ENCODE peak calls at places on chromosomes 7 and 10, in five cellular contexts. F is cardiac muscle cell, P is aorta, B is upper lobe of left lung, L is lung. E is an unnamed sample. For H3K4me1, the result is how much of the 10 kb centered on the place peaks cover.

GRCh38 chr7:21568762-21569161 is 25.9 kb downstream of the DNAH11 start:
- DNase-seq in L (no peak), F (peak), P (no peak), B (no peak), E (no peak)

GRCh38 chr7:149580328-149580727 is 82.7 kb upstream of the ZNF746 start:
- DNase-seq in L (no peak), F (no peak), B (no peak), P (no peak), E (no peak)

GRCh38 chr7:116669769-116670168 is 2.2 kb upstream of the MET start:
- DNase-seq in B (no peak), L (no peak), P (no peak), F (no peak), E (no peak)

GRCh38 chr10:32985341-32985764 is 27.3 kb upstream of the ITGB1 start:
- DNase-seq in F (no peak), L (no peak), B (no peak), P (no peak), E (no peak)

GRCh38 chr7:36717596-36717995 is 6.7 kb downstream of the AOAH start:
- DNase-seq in P (no peak), L (no peak), B (no peak), F (no peak), E (no peak)

GRCh38 chr7:19122018-19122588 is 4.7 kb upstream of the TWIST1 start:
- DNase-seq in F (peak), B (no peak), P (no peak), L (no peak), E (no peak)

GRCh38 chr10:67401711-67402110 is 294.3 kb downstream of the CTNNA3 start:
- DNase-seq in P (no peak), L (no peak), F (no peak), B (no peak), E (no peak)

GRCh38 chr10:126584836-126585235 is 85.7 kb downstream of the C10orf90 start:
- DNase-seq in L (no peak), B (no peak), P (no peak), F (no peak), E (no peak)

GRCh38 chr10:43284341-43284910 is 17.6 kb upstream of the RASGEF1A start:
- DNase-seq in L (no peak), F (no peak), B (no peak), P (no peak), E (no peak)

GRCh38 chr10:128178319-128178937 is 52.2 kb upstream of the MKI67 start:
- DNase-seq in P (no peak), F (peak), L (no peak), B (no peak), E (no peak)
- H3K4me3 ChIP-seq in P (no peak), F (no peak), L (no peak), B (no peak), E (no peak)

GRCh38 chr7:131538791-131539179 is 17.6 kb downstream of the PODXL start:
- DNase-seq in L (no peak), P (peak), B (no peak), F (no peak), E (peak)
- H3K4me1 ChIP-seq in L (under half), P (under half), B (under half), F (under half), E (under half)

GRCh38 chr10:79392020-79392398 is 44.7 kb downstream of the PPIF start:
- DNase-seq in B (no peak), L (no peak), F (no peak), P (no peak), E (no peak)
- H3K27ac ChIP-seq in B (no peak), L (no peak), F (peak), P (no peak), E (peak)

GRCh38 chr10:88092975-88093374 is 229.6 kb downstream of the PTEN start:
- DNase-seq in F (no peak), P (no peak), L (no peak), B (no peak), E (peak)
- H3K4me3 ChIP-seq in F (no peak), P (no peak), L (no peak), B (no peak), E (no peak)

GRCh38 chr7:55127135-55127551 is 108.3 kb downstream of the EGFR start:
- DNase-seq in F (peak), L (no peak), P (no peak), B (no peak), E (no peak)

GRCh38 chr7:55128693-55129394 is 110.0 kb downstream of the EGFR start:
- DNase-seq in P (no peak), F (peak), L (no peak), B (no peak), E (peak)

GRCh38 chr7:55129409-55130078 is 110.7 kb downstream of the EGFR start:
- DNase-seq in P (no peak), F (peak), L (no peak), B (no peak), E (no peak)

GRCh38 chr7:55124989-55125875 is 106.4 kb downstream of the EGFR start:
- DNase-seq in B (no peak), L (no peak), F (no peak), P (no peak), E (peak)

DNA sequence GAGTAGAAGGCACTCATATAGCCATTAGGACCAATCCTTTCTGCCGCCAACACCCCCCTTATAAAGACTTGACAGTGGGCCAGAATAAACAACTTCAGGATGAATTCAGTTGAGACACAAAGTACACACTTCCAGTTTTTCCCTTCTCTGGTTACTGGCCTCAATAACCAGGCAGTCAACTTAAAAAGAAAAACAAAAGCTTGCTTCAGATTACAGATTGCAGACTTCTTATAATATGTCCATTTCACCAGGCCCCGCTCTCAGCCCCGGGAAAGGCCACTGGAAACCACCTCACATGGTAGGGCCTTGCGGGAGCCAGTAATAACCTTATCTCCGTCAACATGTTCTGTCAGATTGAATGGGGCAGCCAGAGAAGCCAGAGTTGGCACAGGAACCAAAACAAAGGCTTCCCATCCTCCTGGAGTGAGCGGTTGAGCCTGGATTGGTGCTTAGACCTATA is 108.8 kb downstream of the EGFR start:
- DNase-seq in P (no peak), B (no peak), L (peak), F (peak), E (no peak)
- H3K4me1 ChIP-seq in P (under half), B (half or more), L (under half), F (under half), E (under half)

GRCh38 chr10:114391599-114391998 is 12.7 kb downstream of the AFAP1L2 start:
- DNase-seq in P (no peak), F (no peak), B (no peak), L (no peak), E (no peak)
- H3K27ac ChIP-seq in P (no peak), F (no peak), B (no peak), L (no peak), E (no peak)

GRCh38 chr7:2613113-2613925 is 18.5 kb upstream of the TTYH3 start:
- DNase-seq in P (peak), B (no peak), L (no peak), F (no peak), E (no peak)

GRCh38 chr7:2616387-2616966 is 15.3 kb upstream of the TTYH3 start:
- DNase-seq in L (no peak), P (no peak), F (no peak), B (peak), E (no peak)

GRCh38 chr7:2612445-2613112 is 19.2 kb upstream of the TTYH3 start:
- DNase-seq in F (no peak), L (no peak), B (no peak), P (peak), E (no peak)

GRCh38 chr7:2613926-2614613 is 17.7 kb upstream of the TTYH3 start:
- DNase-seq in P (peak), B (no peak), L (peak), F (peak), E (peak)

GRCh38 chr7:2614646-2615330 is 17.0 kb upstream of the TTYH3 start:
- DNase-seq in L (no peak), P (no peak), F (no peak), B (no peak), E (peak)
- H3K4me3 ChIP-seq in L (no peak), P (no peak), F (no peak), B (peak), E (no peak)

GRCh38 chr7:131010029-131010705 is 276.2 kb upstream of the KLF14 start:
- DNase-seq in B (no peak), L (no peak), P (no peak), F (peak), E (no peak)
- H3K4me1 ChIP-seq in B (half or more), L (under half), P (under half), F (under half), E (under half)

GRCh38 chr7:76356115-76356514 is 2.7 kb downstream of the YWHAG start:
- DNase-seq in P (no peak), F (no peak), B (no peak), L (no peak), E (no peak)

GRCh38 chr7:76358053-76358477 is 726 bp downstream of the YWHAG start:
- DNase-seq in P (peak), L (peak), F (peak), B (no peak), E (peak)

GRCh38 chr7:76357379-76358052 is 1.3 kb downstream of the YWHAG start:
- DNase-seq in F (no peak), B (no peak), L (no peak), P (no peak), E (no peak)

GRCh38 chr7:76354981-76355730 is 3.6 kb downstream of the YWHAG start:
- DNase-seq in P (no peak), L (no peak), F (no peak), B (no peak), E (no peak)

DNA sequence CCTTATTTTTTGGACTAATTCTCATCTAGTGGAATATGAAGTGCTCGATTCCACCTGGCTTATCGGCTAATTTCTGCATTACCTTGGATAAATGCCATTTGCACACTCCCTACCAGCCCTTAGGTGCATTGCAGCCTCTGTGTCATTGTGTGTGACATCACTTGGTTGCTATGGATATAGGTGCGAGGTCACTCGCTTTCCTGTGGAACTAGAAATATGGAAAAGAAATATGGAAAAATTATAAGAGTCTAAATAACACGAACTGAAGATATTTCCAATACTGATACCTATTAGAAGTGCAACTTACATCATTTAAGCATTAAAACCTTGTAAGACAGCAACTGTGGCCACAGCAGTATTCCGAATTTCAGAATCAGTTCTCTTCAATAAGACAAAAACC is 2.0 kb downstream of the YWHAG start:
- DNase-seq in L (no peak), F (peak), P (no peak), B (no peak), E (no peak)
- H3K27ac ChIP-seq in L (no peak), F (no peak), P (peak), B (no peak), E (peak)

DNA sequence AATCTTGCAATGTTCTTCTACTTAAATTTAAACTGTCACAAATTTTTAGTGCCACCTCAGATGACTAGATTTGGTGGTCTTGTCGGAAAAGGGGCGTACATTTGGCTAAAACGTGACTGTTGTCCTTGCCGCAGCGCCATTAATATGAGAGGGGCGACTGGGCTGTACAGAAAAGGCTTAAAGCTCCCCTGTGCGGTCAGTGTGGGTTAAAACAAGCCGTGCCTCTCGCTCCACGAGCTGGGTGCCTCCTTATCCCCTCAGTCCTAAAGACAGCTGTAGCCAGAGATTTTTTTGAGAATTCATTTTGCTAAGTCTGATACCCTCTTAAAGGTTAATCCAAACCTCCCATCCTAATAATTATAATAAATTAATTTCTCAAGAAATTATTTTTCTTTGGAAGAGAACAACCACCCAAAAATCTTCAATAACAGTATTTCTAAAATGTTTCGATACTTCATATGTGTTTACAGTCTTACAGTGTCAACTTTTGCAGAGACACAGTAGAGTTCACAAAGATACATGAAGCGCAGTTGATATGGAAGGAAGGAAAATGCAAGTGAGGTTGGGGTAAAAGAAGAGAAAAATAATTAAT is 68.6 kb downstream of the C7orf25 start:
- DNase-seq in B (no peak), P (no peak), L (peak), F (peak), E (peak)
- H3K4me3 ChIP-seq in B (peak), P (no peak), L (no peak), F (no peak), E (no peak)

E was measured in right cardiac atrium.